ENCODE peak calls at places on chromosomes 11 and 22, in four cellular contexts. One of them, this sample, is unnamed.
A peak's percentile ranks its signal among the peaks of the same experiment; 100 is the strongest.

GRCh38 chr11:130315354-130315970 is 745 bp upstream of the ZBTB44 start:
- DNase-seq in OCI-LY7: peak; percentile 67
- DNase-seq in left ventricle myocardium inferior: peak; percentile 18
- DNase-seq in breast epithelium: peak; percentile 57
- DNase-seq in this sample: peak; percentile 37

GRCh38 chr11:10934293-10934850 is 76.5 kb upstream of the ZBED5 start:
- DNase-seq in OCI-LY7: peak; percentile 8
- DNase-seq in left ventricle myocardium inferior: no peak
- DNase-seq in breast epithelium: no peak
- DNase-seq in this sample: peak; percentile 7

GRCh38 chr11:90218606-90219005 is 4.2 kb downstream of the CHORDC1 start:
- DNase-seq in left ventricle myocardium inferior: peak; percentile 26
- DNase-seq in OCI-LY7: no peak
- DNase-seq in breast epithelium: no peak
- DNase-seq in this sample: no peak

GRCh38 chr11:86372586-86372985 is 2.1 kb upstream of the CCDC81 start:
- DNase-seq in breast epithelium: no peak
- DNase-seq in left ventricle myocardium inferior: no peak
- DNase-seq in OCI-LY7: no peak
- DNase-seq in this sample: no peak

GRCh38 chr11:104705475-104706195 is 192.6 kb downstream of the CASP12 start:
- DNase-seq in breast epithelium: no peak
- DNase-seq in left ventricle myocardium inferior: peak; percentile 10
- DNase-seq in OCI-LY7: peak; percentile 77
- DNase-seq in this sample: peak; percentile 56

GRCh38 chr11:85787809-85788805 is 22.8 kb downstream of the SYTL2 start:
- DNase-seq in breast epithelium: no peak
- DNase-seq in OCI-LY7: no peak
- DNase-seq in left ventricle myocardium inferior: no peak
- DNase-seq in this sample: no peak

GRCh38 chr11:33970984-33971466 is 79.1 kb upstream of the LMO2 start:
- DNase-seq in OCI-LY7: peak; percentile 43
- DNase-seq in breast epithelium: no peak
- DNase-seq in left ventricle myocardium inferior: no peak
- DNase-seq in this sample: peak; percentile 10

GRCh38 chr11:13183094-13183825 is 94.3 kb upstream of the BMAL1 start:
- DNase-seq in left ventricle myocardium inferior: no peak
- DNase-seq in OCI-LY7: no peak
- DNase-seq in breast epithelium: no peak
- DNase-seq in this sample: peak; percentile 27

GRCh38 chr11:18056561-18057181 is 10.6 kb upstream of the TPH1 start:
- DNase-seq in OCI-LY7: no peak
- DNase-seq in left ventricle myocardium inferior: no peak
- DNase-seq in breast epithelium: no peak
- DNase-seq in this sample: no peak

GRCh38 chr11:87212891-87213290 is 175.2 kb downstream of the TMEM135 start:
- DNase-seq in breast epithelium: no peak
- DNase-seq in left ventricle myocardium inferior: no peak
- DNase-seq in OCI-LY7: no peak
- DNase-seq in this sample: no peak

GRCh38 chr22:30221121-30221992 is 25.2 kb downstream of the LIF start:
- DNase-seq in breast epithelium: no peak
- DNase-seq in OCI-LY7: peak; percentile 61
- DNase-seq in left ventricle myocardium inferior: no peak
- DNase-seq in this sample: no peak

GRCh38 chr22:27983361-27983791 is 64.3 kb upstream of the PITPNB start:
- DNase-seq in left ventricle myocardium inferior: no peak
- DNase-seq in breast epithelium: no peak
- DNase-seq in OCI-LY7: no peak
- DNase-seq in this sample: no peak

DNA sequence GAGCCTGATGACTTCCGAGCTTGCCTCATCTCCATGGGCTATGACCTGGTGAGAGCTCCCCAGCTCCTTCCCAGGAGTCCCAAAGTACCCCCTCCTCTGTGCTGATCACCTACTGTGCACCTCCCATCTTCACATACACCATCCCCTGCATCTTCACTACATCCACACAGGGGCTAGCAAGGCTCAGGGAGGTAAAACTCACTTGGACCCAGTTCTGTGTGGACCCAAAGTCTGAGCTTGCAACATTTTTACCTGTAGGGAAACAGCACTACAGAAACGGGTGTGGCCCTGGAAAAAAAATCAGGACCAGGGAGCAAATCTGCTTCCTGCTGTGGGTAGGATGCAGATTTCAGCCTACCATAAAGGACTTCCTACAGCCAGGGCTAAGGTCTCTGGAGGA is 6.1 kb downstream of the CTSF start:
- DNase-seq in breast epithelium: no peak
- DNase-seq in OCI-LY7: no peak
- DNase-seq in left ventricle myocardium inferior: no peak
- DNase-seq in this sample: no peak
- H3K36me3 ChIP-seq in breast epithelium: no peaks in the 10 kb centered on the region
- H3K36me3 ChIP-seq in OCI-LY7: no peaks in the 10 kb centered on the region
- H3K36me3 ChIP-seq in left ventricle myocardium inferior: peaks cover 3% of the 10 kb centered on the region
- H3K36me3 ChIP-seq in this sample: no peaks in the 10 kb centered on the region

GRCh38 chr11:62593434-62594044 is 2.2 kb upstream of the TUT1 start:
- DNase-seq in breast epithelium: no peak
- DNase-seq in left ventricle myocardium inferior: peak; percentile 79
- DNase-seq in OCI-LY7: peak; percentile 73
- DNase-seq in this sample: peak; percentile 88

GRCh38 chr11:62592216-62592815 is 993 bp upstream of the TUT1 start:
- DNase-seq in breast epithelium: no peak
- DNase-seq in left ventricle myocardium inferior: no peak
- DNase-seq in OCI-LY7: peak; percentile 32
- DNase-seq in this sample: no peak

GRCh38 chr11:62588966-62589637 is 2.2 kb downstream of the TUT1 start:
- DNase-seq in left ventricle myocardium inferior: no peak
- DNase-seq in breast epithelium: no peak
- DNase-seq in OCI-LY7: no peak
- DNase-seq in this sample: no peak

GRCh38 chr11:62592989-62593421 is 1.7 kb upstream of the TUT1 start:
- DNase-seq in left ventricle myocardium inferior: no peak
- DNase-seq in breast epithelium: no peak
- DNase-seq in OCI-LY7: no peak
- DNase-seq in this sample: no peak

DNA sequence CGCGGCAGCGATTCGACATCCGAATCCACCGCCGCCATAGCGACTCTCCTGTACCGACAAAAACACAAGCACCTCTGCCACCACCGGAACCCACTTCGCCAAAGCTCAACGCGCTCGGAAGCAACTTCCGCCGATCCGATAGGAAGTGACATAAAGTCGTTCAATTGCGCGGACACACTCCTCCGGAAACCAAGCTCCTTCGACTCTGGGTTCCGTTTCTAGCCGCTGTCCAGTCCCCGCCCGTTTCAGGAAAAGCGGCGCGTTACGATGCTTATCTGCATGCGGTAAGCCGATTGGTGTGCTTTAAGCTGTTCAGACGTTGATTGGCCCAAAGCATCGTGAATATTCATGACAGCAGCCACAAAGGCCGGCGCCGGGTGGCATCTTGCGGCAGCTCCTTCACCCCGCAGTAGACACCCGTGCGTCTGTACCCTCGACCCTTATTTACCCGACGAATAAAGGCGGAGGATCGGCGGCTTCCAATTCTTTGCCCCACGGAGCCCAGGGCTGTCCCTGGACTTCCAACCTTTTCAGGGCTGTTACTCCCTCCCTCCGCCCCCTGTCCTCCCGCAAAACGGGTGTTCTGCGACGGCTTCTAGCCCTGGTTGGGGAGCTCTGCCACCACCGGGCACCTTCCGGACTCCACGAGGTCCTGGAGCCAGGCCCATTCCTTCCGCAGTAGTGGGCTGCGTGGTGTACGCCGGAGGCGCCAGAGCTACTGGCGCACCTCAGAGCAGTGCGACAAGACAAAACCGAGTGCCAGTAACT is at the start of gene TUT1:
- DNase-seq in OCI-LY7: peak; percentile 100
- DNase-seq in breast epithelium: peak; percentile 97
- DNase-seq in left ventricle myocardium inferior: peak; percentile 93
- DNase-seq in this sample: peak; percentile 98
- H3K4me3 ChIP-seq in OCI-LY7: peak within 1 kb of the TSS; percentile 85
- H3K4me3 ChIP-seq in breast epithelium: peak within 1 kb of the TSS; percentile 86
- H3K4me3 ChIP-seq in left ventricle myocardium inferior: peak within 1 kb of the TSS; percentile 72
- H3K4me3 ChIP-seq in this sample: peak within 1 kb of the TSS; percentile 95

GRCh38 chr22:23850136-23850611 is 7.5 kb upstream of the SLC2A11 start:
- DNase-seq in left ventricle myocardium inferior: peak; percentile 15
- DNase-seq in breast epithelium: no peak
- DNase-seq in OCI-LY7: peak; percentile 63
- DNase-seq in this sample: no peak
- H3K4me1 ChIP-seq in left ventricle myocardium inferior: peaks cover 35% of the 10 kb centered on the region
- H3K4me1 ChIP-seq in breast epithelium: peaks cover 20% of the 10 kb centered on the region
- H3K4me1 ChIP-seq in OCI-LY7: peaks cover 66% of the 10 kb centered on the region
- H3K4me1 ChIP-seq in this sample: peaks cover 6% of the 10 kb centered on the region

GRCh38 chr11:15390857-15391256 is 276.1 kb downstream of the INSC start:
- DNase-seq in left ventricle myocardium inferior: no peak
- DNase-seq in breast epithelium: no peak
- DNase-seq in OCI-LY7: no peak
- DNase-seq in this sample: no peak
- H3K36me3 ChIP-seq in left ventricle myocardium inferior: no peaks in the 10 kb centered on the region
- H3K36me3 ChIP-seq in breast epithelium: no peaks in the 10 kb centered on the region
- H3K36me3 ChIP-seq in OCI-LY7: no peaks in the 10 kb centered on the region
- H3K36me3 ChIP-seq in this sample: no peaks in the 10 kb centered on the region

This sample was measured in CD4-positive, CD25-positive, alpha-beta regulatory T cell.